ENCODE peak calls at places on chromosomes 7 and 10, in eight cellular contexts. R is fibroblast of mammary gland; I is SJCRH30; E is naive thymus-derived CD4-positive, alpha-beta T cell; N is aorta; J is fibroblast of lung; U is A549; S is effector memory CD4-positive, alpha-beta T cell. A is an unnamed sample.

GRCh38 chr7:141874787-141875186 is 33.5 kb upstream of the PRSS37 start:
- DNase-seq in N (no peak), I (no peak), J (no peak), U (no peak), S (no peak), E (no peak), R (no peak), A (no peak)

GRCh38 chr7:17474724-17475344 is 176.4 kb downstream of the AHR start:
- DNase-seq in J (no peak), U (peak; percentile 3), N (no peak), E (no peak), R (no peak), I (peak; percentile 28), S (no peak), A (no peak)

GRCh38 chr7:1291846-1292765 is 59.4 kb downstream of the UNCX start:
- DNase-seq in I (no peak), S (no peak), U (no peak), J (no peak), R (no peak), N (peak; percentile 37), E (no peak), A (peak; percentile 36)

GRCh38 chr7:37341033-37341630 is 107.5 kb downstream of the ELMO1 start:
- DNase-seq in J (no peak), E (no peak), I (no peak), N (no peak), U (no peak), S (no peak), R (no peak), A (no peak)

GRCh38 chr10:25059990-25060389 is 43.6 kb downstream of the THNSL1 start:
- DNase-seq in I (peak; percentile 66), R (peak; percentile 78), N (peak; percentile 86), J (peak; percentile 93), U (peak; percentile 78), S (no peak), E (no peak), A (no peak)

GRCh38 chr7:88299126-88299525 is 7.6 kb downstream of the STEAP4 start:
- DNase-seq in I (no peak), S (no peak), J (no peak), R (no peak), E (no peak), U (no peak), N (no peak), A (no peak)

GRCh38 chr7:49776994-49777393 is 3.6 kb downstream of the VWC2 start:
- DNase-seq in U (no peak), J (no peak), I (peak; percentile 22), S (no peak), R (no peak), E (no peak), N (no peak), A (no peak)

GRCh38 chr7:2809903-2810628 is 34.0 kb downstream of the GNA12 start:
- DNase-seq in I (no peak), J (peak; percentile 26), N (peak; percentile 2), U (no peak), E (no peak), R (peak; percentile 65), S (no peak), A (no peak)

GRCh38 chr10:46283217-46283944 is 3.4 kb upstream of the ANTXRL start:
- DNase-seq in R (no peak), U (no peak), J (peak; percentile 13), N (no peak), S (no peak), E (no peak), I (no peak), A (no peak)

GRCh38 chr10:4058514-4059029 is 273.6 kb upstream of the KLF6 start:
- DNase-seq in J (no peak), E (no peak), I (no peak), R (no peak), S (no peak), U (peak; percentile 24), N (no peak), A (no peak)

GRCh38 chr10:6002809-6003500 is 25.6 kb upstream of the IL15RA start:
- DNase-seq in S (no peak), R (no peak), I (no peak), N (no peak), E (no peak), U (no peak), J (no peak), A (no peak)

GRCh38 chr10:71188201-71188600 is 24.2 kb upstream of the UNC5B start:
- DNase-seq in U (no peak), I (no peak), R (no peak), E (no peak), J (no peak), N (no peak), S (no peak), A (no peak)

GRCh38 chr7:92061154-92061553 is 73.1 kb downstream of the CYP51A1 start:
- DNase-seq in U (no peak), I (no peak), R (no peak), N (no peak), E (no peak), S (no peak), J (peak; percentile 27), A (no peak)

GRCh38 chr7:21367081-21367480 is 60.8 kb upstream of the SP4 start:
- DNase-seq in U (no peak), R (no peak), E (no peak), S (no peak), J (no peak), N (no peak), I (no peak), A (no peak)

GRCh38 chr10:51895209-51895608 is 195.8 kb upstream of the CSTF2T start:
- DNase-seq in R (peak; percentile 94), S (no peak), U (no peak), I (no peak), J (peak; percentile 54), E (no peak), N (peak; percentile 73), A (no peak)

GRCh38 chr7:7554647-7555575 is 11.8 kb upstream of the MIOS start:
- DNase-seq in R (no peak), S (no peak), N (no peak), I (peak; percentile 85), U (no peak), J (peak; percentile 14), E (no peak), A (no peak)

GRCh38 chr7:132732466-132732865 is 156.2 kb upstream of the PLXNA4 start:
- DNase-seq in S (no peak), J (no peak), E (no peak), R (no peak), N (no peak), U (no peak), I (no peak), A (no peak)

GRCh38 chr7:125930848-125931247 is 1001.2 kb upstream of the POT1 start:
- DNase-seq in N (no peak), E (no peak), U (no peak), I (no peak), R (no peak), J (no peak), S (no peak), A (no peak)

GRCh38 chr10:48481385-48481784 is 123.5 kb downstream of the ARHGAP22 start:
- DNase-seq in J (no peak), S (no peak), I (no peak), N (no peak), U (no peak), E (no peak), R (no peak), A (no peak)

GRCh38 chr7:916291-916941 is 38.1 kb downstream of the ADAP1 start:
- DNase-seq in R (no peak), E (no peak), J (peak; percentile 9), I (no peak), S (no peak), N (peak; percentile 37), U (no peak), A (no peak)

GRCh38 chr7:98210513-98211220 is 572 bp upstream of the BHLHA15 start:
- DNase-seq in R (no peak), E (no peak), J (no peak), S (no peak), N (peak; percentile 54), I (no peak), U (no peak), A (peak; percentile 20)
- H3K4me3 ChIP-seq in R (peak overlapping the region; percentile 24), E (no peak overlapping the region), J (no peak overlapping the region), S (peak overlapping the region; percentile 22), N (no peak overlapping the region), I (no peak overlapping the region), U (peak overlapping the region; percentile 61), A (no peak overlapping the region)

GRCh38 chr7:99625321-99625720 is 8.6 kb downstream of the ZSCAN25 start:
- DNase-seq in S (no peak), N (no peak), E (no peak), U (no peak), I (no peak), R (no peak), J (no peak), A (no peak)
- H3K4me3 ChIP-seq in S (no peak overlapping the region), N (no peak overlapping the region), E (peak overlapping the region; percentile 62), U (no peak overlapping the region), I (no peak overlapping the region), R (no peak overlapping the region), J (no peak overlapping the region), A (no peak overlapping the region)

DNA sequence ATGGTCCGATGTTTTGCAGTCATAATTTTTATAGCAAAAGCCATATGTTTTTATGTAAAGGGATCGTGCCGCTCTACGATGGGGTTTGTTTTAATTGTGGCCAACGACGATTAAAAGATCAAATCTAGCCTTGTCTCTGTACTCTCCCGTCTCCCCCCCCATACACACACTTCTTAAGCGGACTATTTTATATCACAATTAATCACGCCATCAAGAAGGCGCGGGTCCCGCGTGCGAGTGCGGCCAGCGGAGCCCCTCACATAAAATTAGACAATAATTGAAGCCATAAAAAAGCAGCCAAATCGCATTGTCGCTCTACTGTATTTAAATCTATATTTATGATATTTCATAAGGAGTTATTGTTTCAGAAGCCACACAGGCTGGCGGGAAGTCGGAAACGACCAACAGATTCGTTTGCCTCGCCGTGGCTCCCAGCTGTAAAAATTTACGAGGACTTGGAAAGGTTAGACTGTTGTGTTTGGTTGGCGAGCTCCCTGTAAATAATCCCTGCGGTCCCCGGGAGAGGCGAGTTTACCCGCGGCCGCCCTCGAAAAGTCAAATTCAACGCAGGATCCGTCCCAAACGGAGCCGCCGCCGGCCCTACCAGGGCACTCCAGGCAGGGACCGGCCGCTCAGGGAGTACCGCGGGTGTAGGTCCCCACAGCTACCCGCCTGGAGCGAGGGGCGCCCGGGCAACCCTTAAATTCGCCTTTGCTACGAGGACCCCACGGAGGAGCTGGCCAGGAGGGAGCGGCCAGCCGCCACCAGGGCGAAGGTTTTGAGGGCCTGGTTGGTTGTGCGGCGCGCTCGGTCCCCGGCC is 528 bp upstream of the HOXA9 start:
- DNase-seq in I (no peak), U (no peak), S (no peak), N (peak; percentile 44), R (peak; percentile 62), E (no peak), J (no peak), A (no peak)
- H3K4me3 ChIP-seq in I (no peak overlapping the region), U (no peak overlapping the region), S (no peak overlapping the region), N (no peak overlapping the region), R (peak overlapping the region; percentile 77), E (no peak overlapping the region), J (no peak overlapping the region), A (no peak overlapping the region)

DNA sequence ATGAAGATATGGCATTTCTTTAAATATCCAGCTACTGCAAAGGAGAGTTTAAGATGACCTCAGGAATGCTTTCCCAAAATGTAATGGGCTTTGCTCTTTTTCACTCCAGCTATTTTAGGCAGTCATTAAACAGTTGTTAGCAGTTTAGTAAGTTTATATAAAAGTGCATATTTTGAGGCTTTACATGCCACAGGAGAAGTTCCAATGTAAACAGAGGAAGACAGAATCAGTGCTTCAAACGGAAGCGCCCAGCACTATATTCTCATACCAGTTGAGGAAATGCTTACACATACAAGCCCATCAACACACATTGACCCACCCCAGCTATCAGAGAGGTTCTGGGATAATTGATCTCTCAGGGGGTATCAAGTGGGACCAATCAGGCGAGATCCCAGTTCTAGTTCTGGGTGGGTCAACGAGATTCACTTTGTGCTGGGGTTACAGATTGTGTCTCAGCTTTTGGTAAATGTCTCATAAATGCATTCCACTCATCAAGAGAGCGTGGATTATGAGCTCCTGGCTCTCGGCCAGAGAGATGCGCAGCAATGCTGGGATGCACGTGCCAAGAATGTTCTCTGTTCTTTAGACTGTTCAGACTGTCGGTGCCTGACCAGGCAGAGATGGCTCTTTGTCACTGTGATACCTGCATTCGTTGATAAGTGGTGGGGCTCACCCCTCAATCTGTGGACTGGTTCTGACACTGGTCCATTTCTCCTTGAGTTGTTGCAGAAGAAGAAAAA is 55.0 kb downstream of the CACNB2 start:
- DNase-seq in U (no peak), N (no peak), I (no peak), R (peak; percentile 41), E (no peak), J (peak; percentile 68), S (no peak), A (no peak)
- H3K4me3 ChIP-seq in U (no peak overlapping the region), N (no peak overlapping the region), I (no peak overlapping the region), R (no peak overlapping the region), E (no peak overlapping the region), J (no peak overlapping the region), S (no peak overlapping the region), A (no peak overlapping the region)

A was measured in CD8-positive, alpha-beta memory T cell.